ENCODE peak calls at places on chromosomes 1 and 21, in eight cellular contexts. K is CD8-positive, alpha-beta T cell; G is colonic mucosa; Z is cardiac muscle cell; N is PC-9; I is right cardiac atrium; R is uterus; J is A549. M is an unnamed sample.
A peak's percentile ranks its signal among the peaks of the same experiment; 100 is the strongest.

GRCh38 chr1:21175670-21176581 is 771 bp downstream of the EIF4G3 start:
- DNase-seq in K (peak; percentile 69), G (peak; percentile 50), Z (peak; percentile 41), N (no peak), I (peak; percentile 37), R (peak; percentile 45), J (peak; percentile 45), M (peak; percentile 43)

GRCh38 chr1:79859212-79859948 is 852.9 kb upstream of the ADGRL4 start:
- DNase-seq in K (no peak), G (no peak), Z (peak; percentile 91), N (no peak), I (no peak), R (no peak), J (peak; percentile 8), M (no peak)

GRCh38 chr1:77413541-77414335 is 131.9 kb downstream of the AK5 start:
- DNase-seq in K (no peak), G (no peak), Z (peak; percentile 41), N (no peak), I (no peak), R (no peak), J (no peak), M (no peak)

GRCh38 chr1:207565546-207566468 is 69.8 kb downstream of the CR1 start:
- DNase-seq in K (no peak), G (no peak), Z (peak; percentile 17), N (no peak), I (no peak), R (no peak), J (no peak), M (no peak)

GRCh38 chr1:185483647-185484450 is 166.8 kb upstream of the IVNS1ABP start:
- DNase-seq in K (no peak), G (no peak), Z (peak; percentile 68), N (peak; percentile 38), I (no peak), R (no peak), J (peak; percentile 38), M (no peak)

GRCh38 chr1:53410100-53410541 is 49.1 kb upstream of the DMRTB1 start:
- DNase-seq in K (peak; percentile 72), G (no peak), Z (no peak), N (peak; percentile 8), I (no peak), R (no peak), J (no peak), M (no peak)

GRCh38 chr21:19523731-19524130 is 1120.1 kb upstream of the TMPRSS15 start:
- DNase-seq in K (no peak), G (no peak), Z (no peak), N (no peak), I (no peak), R (no peak), J (no peak), M (no peak)

GRCh38 chr1:7252411-7253117 is 467.3 kb downstream of the CAMTA1 start:
- DNase-seq in K (peak; percentile 21), G (peak; percentile 8), Z (no peak), N (no peak), I (no peak), R (no peak), J (no peak), M (no peak)

GRCh38 chr1:204723131-204723787 is 37.7 kb upstream of the LRRN2 start:
- DNase-seq in K (peak; percentile 43), G (peak; percentile 31), Z (no peak), N (no peak), I (no peak), R (no peak), J (no peak), M (no peak)

GRCh38 chr1:204569478-204569877 is 53.3 kb downstream of the MDM4 start:
- DNase-seq in K (no peak), G (no peak), Z (no peak), N (no peak), I (no peak), R (no peak), J (no peak), M (no peak)

GRCh38 chr1:97668945-97669344 is 251.9 kb downstream of the DPYD start:
- DNase-seq in K (no peak), G (no peak), Z (peak; percentile 58), N (no peak), I (no peak), R (no peak), J (peak; percentile 4), M (no peak)

GRCh38 chr1:78633209-78633608 is 13.0 kb downstream of the IFI44L start:
- DNase-seq in K (no peak), G (no peak), Z (no peak), N (no peak), I (no peak), R (no peak), J (no peak), M (no peak)

GRCh38 chr1:248268178-248268577 is 9.6 kb downstream of the OR2T33 start:
- DNase-seq in K (no peak), G (no peak), Z (no peak), N (no peak), I (no peak), R (no peak), J (no peak), M (no peak)

GRCh38 chr1:89050649-89051033 is 14.4 kb downstream of the GBP1 start:
- DNase-seq in K (no peak), G (no peak), Z (no peak), N (no peak), I (no peak), R (no peak), J (no peak), M (no peak)

GRCh38 chr1:160091666-160092223 is 6.7 kb downstream of the IGSF8 start:
- DNase-seq in K (no peak), G (no peak), Z (no peak), N (no peak), I (no peak), R (no peak), J (no peak), M (no peak)

GRCh38 chr1:172726740-172727139 is 67.8 kb downstream of the FASLG start:
- DNase-seq in K (no peak), G (no peak), Z (no peak), N (no peak), I (no peak), R (no peak), J (no peak), M (no peak)

GRCh38 chr1:33086384-33086850 is 5.5 kb downstream of the AZIN2 start:
- DNase-seq in K (peak; percentile 57), G (peak; percentile 79), Z (peak; percentile 88), N (peak; percentile 57), I (peak; percentile 79), R (peak; percentile 77), J (peak; percentile 33), M (peak; percentile 78)

GRCh38 chr1:67307251-67308060 is at the start of gene IL12RB2:
- DNase-seq in K (peak; percentile 56), G (peak; percentile 20), Z (no peak), N (no peak), I (peak; percentile 13), R (no peak), J (no peak), M (peak; percentile 65)

GRCh38 chr1:223041481-223041880 is 101.6 kb downstream of the TLR5 start:
- DNase-seq in K (no peak), G (no peak), Z (no peak), N (peak; percentile 40), I (no peak), R (no peak), J (no peak), M (no peak)

GRCh38 chr1:162498442-162498785 is 796 bp downstream of the UHMK1 start:
- DNase-seq in K (no peak), G (no peak), Z (no peak), N (no peak), I (no peak), R (no peak), J (no peak), M (no peak)

GRCh38 chr1:62144238-62144831 is 50.3 kb upstream of the L1TD1 start:
- DNase-seq in K (no peak), G (peak; percentile 38), Z (peak; percentile 69), N (no peak), I (no peak), R (no peak), J (peak; percentile 40), M (no peak)

GRCh38 chr1:2540816-2541492 is 10.9 kb upstream of the HES5 start:
- DNase-seq in K (no peak), G (no peak), Z (no peak), N (no peak), I (no peak), R (no peak), J (no peak), M (no peak)

GRCh38 chr1:212916395-212917133 is 33.8 kb upstream of the VASH2 start:
- DNase-seq in K (no peak), G (peak; percentile 29), Z (peak; percentile 71), N (no peak), I (peak; percentile 55), R (no peak), J (no peak), M (peak; percentile 29)

GRCh38 chr1:16251381-16251780 is 14.4 kb upstream of the CPLANE2 start:
- DNase-seq in K (no peak), G (no peak), Z (no peak), N (no peak), I (no peak), R (no peak), J (no peak), M (no peak)
- H3K4me1 ChIP-seq in K (peaks cover 13% of the 10 kb centered on the region), G (peaks cover 25% of the 10 kb centered on the region), Z (peaks cover 28% of the 10 kb centered on the region), N (peaks cover 18% of the 10 kb centered on the region), I (peaks cover 27% of the 10 kb centered on the region), R (peaks cover 23% of the 10 kb centered on the region), J (peaks cover 34% of the 10 kb centered on the region), M (peaks cover 29% of the 10 kb centered on the region)

GRCh38 chr1:82451191-82451590 is 650.5 kb downstream of the ADGRL2 start:
- DNase-seq in K (no peak), G (no peak), Z (no peak), N (no peak), I (no peak), R (no peak), J (no peak), M (no peak)
- H3K9me3 ChIP-seq in K (no peaks in the 10 kb centered on the region), G (no peaks in the 10 kb centered on the region), Z (no peaks in the 10 kb centered on the region), N (no peaks in the 10 kb centered on the region), I (no peaks in the 10 kb centered on the region), R (no peaks in the 10 kb centered on the region), J (no peaks in the 10 kb centered on the region), M (peaks cover 3% of the 10 kb centered on the region)

DNA sequence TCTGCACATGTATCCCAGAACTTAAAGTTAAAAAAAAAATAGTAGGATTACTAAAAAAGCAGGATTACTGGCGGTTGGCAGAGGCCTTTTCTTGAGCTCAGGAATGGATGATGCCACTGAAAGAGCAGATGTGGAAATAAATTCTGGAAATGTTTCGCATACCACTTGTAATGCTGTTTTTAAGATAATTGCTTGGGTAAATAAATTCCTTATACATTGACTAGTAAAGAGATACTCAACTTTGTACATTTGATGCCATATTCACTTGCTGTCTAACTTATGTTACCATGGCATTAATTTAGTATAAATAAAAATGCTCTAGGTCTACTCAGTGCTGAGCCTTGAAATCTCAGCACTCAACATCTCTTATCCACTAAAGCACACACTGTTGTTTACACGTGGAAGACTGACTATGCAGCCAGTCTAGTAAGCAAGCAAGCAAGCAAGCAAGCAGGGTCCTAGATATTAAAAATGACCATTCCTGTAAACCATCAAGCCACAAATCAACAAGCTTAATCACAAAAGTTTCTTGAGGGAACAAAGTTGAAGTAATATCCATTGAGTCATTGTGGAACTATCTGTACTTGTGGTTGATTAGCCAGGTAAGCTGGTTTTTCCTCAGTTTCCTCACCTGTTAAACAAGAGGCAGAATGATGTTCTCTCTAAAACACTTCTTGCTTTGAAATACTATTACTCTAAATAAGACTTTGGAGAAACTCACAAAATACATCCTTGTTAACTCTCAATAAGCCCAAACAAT is 1.7 kb upstream of the RASAL2 start:
- DNase-seq in K (no peak), G (no peak), Z (peak; percentile 60), N (peak; percentile 76), I (no peak), R (no peak), J (no peak), M (no peak)
- H3K4me3 ChIP-seq in K (no peak overlapping the region), G (no peak overlapping the region), Z (no peak overlapping the region), N (peak overlapping the region; percentile 85), I (no peak overlapping the region), R (no peak overlapping the region), J (peak overlapping the region; percentile 90), M (peak overlapping the region; percentile 72)

GRCh38 chr1:180969429-180969828 is 53.2 kb downstream of the STX6 start:
- DNase-seq in K (no peak), G (no peak), Z (no peak), N (no peak), I (no peak), R (no peak), J (no peak), M (no peak)
- H3K4me1 ChIP-seq in K (no peaks in the 10 kb centered on the region), G (no peaks in the 10 kb centered on the region), Z (no peaks in the 10 kb centered on the region), N (no peaks in the 10 kb centered on the region), I (peaks cover 3% of the 10 kb centered on the region), R (no peaks in the 10 kb centered on the region), J (no peaks in the 10 kb centered on the region), M (peaks cover 45% of the 10 kb centered on the region)